ENCODE peak calls at places on chromosomes 7 and 10, in four cellular contexts. Z is DMS153, I is GM13976, G is PC-3. K is an unnamed sample.

GRCh38 chr7:98802781-98803110 is 67.1 kb downstream of the TMEM130 start:
- DNase-seq in Z (no peak), I (peak; percentile 45), G (no peak), K (peak; percentile 79)

GRCh38 chr7:50182734-50183133 is 89.7 kb upstream of the ZPBP start:
- DNase-seq in Z (no peak), I (no peak), G (no peak), K (no peak)

GRCh38 chr10:117078168-117078837 is 59.8 kb downstream of the VAX1 start:
- DNase-seq in Z (no peak), I (no peak), G (peak; percentile 81), K (no peak)

GRCh38 chr10:24901686-24902399 is 50.6 kb downstream of the PRTFDC1 start:
- DNase-seq in Z (no peak), I (no peak), G (peak; percentile 93), K (peak; percentile 43)

GRCh38 chr7:102096706-102097427 is 189.8 kb upstream of the SH2B2 start:
- DNase-seq in Z (no peak), I (no peak), G (peak; percentile 51), K (no peak)

GRCh38 chr10:7610651-7611389 is 55.9 kb downstream of the ITIH5 start:
- DNase-seq in Z (no peak), I (no peak), G (no peak), K (no peak)

GRCh38 chr7:7795736-7796135 is 77.3 kb upstream of the RPA3 start:
- DNase-seq in Z (no peak), I (no peak), G (peak; percentile 94), K (no peak)

GRCh38 chr7:112572669-112573301 is 92.0 kb downstream of the LSMEM1 start:
- DNase-seq in Z (peak; percentile 66), I (no peak), G (peak; percentile 83), K (no peak)

GRCh38 chr7:116985575-116985974 is 32.3 kb downstream of the ST7 start:
- DNase-seq in Z (no peak), I (no peak), G (no peak), K (no peak)

GRCh38 chr7:105788816-105789349 is 87.5 kb downstream of the ATXN7L1 start:
- DNase-seq in Z (no peak), I (no peak), G (no peak), K (no peak)

GRCh38 chr7:132575987-132576722 is at the start of gene PLXNA4:
- DNase-seq in Z (no peak), I (peak; percentile 26), G (peak; percentile 28), K (no peak)

GRCh38 chr7:77439572-77439971 is 23.4 kb upstream of the GSAP start:
- DNase-seq in Z (peak; percentile 15), I (no peak), G (peak; percentile 65), K (no peak)

GRCh38 chr10:99331207-99331803 is 2.1 kb downstream of the CNNM1 start:
- DNase-seq in Z (no peak), I (no peak), G (peak; percentile 54), K (no peak)

GRCh38 chr7:117020605-117021002 is 67.3 kb downstream of the ST7 start:
- DNase-seq in Z (no peak), I (no peak), G (no peak), K (no peak)

GRCh38 chr10:101301111-101301731 is 52.7 kb upstream of the BTRC start:
- DNase-seq in Z (peak; percentile 57), I (peak; percentile 51), G (peak; percentile 66), K (no peak)

GRCh38 chr10:49761789-49762565 is at the start of gene OGDHL:
- DNase-seq in Z (peak; percentile 52), I (peak; percentile 92), G (peak; percentile 81), K (no peak)

GRCh38 chr10:102453502-102453901 is 2.2 kb upstream of the C10orf95 start:
- DNase-seq in Z (no peak), I (no peak), G (no peak), K (no peak)

GRCh38 chr10:3783313-3783689 is 1.7 kb downstream of the KLF6 start:
- DNase-seq in Z (no peak), I (peak; percentile 76), G (peak; percentile 42), K (peak; percentile 60)

GRCh38 chr10:114142018-114142417 is 32.0 kb downstream of the CCDC186 start:
- DNase-seq in Z (peak; percentile 1), I (no peak), G (no peak), K (no peak)

GRCh38 chr10:86968994-86969355 is 693 bp downstream of the ADIRF start:
- DNase-seq in Z (no peak), I (no peak), G (no peak), K (no peak)

GRCh38 chr10:15189133-15189881 is 20.8 kb upstream of the NMT2 start:
- DNase-seq in Z (no peak), I (peak; percentile 36), G (no peak), K (no peak)

GRCh38 chr7:80721880-80722595 is 83.6 kb downstream of the CD36 start:
- DNase-seq in Z (no peak), I (no peak), G (peak; percentile 72), K (no peak)

GRCh38 chr7:75546272-75547015 is 54.3 kb downstream of the SPDYE5 start:
- DNase-seq in Z (no peak), I (no peak), G (no peak), K (no peak)

GRCh38 chr10:17023386-17024298 is 106.0 kb downstream of the CUBN start:
- DNase-seq in Z (no peak), I (peak; percentile 55), G (peak; percentile 88), K (peak; percentile 69)

GRCh38 chr10:102802920-102803534 is 34.2 kb downstream of the CYP17A1 start:
- DNase-seq in Z (no peak), I (peak; percentile 58), G (peak; percentile 7), K (peak; percentile 38)

GRCh38 chr7:106485919-106486318 is 175.0 kb downstream of the CCDC71L start:
- DNase-seq in Z (no peak), I (no peak), G (no peak), K (no peak)

GRCh38 chr10:74500806-74501205 is 325.6 kb upstream of the KAT6B start:
- DNase-seq in Z (no peak), I (no peak), G (peak; percentile 46), K (no peak)

GRCh38 chr7:41333506-41333905 is 369.4 kb downstream of the INHBA start:
- DNase-seq in Z (no peak), I (no peak), G (no peak), K (no peak)

GRCh38 chr7:94972296-94972695 is 64.9 kb downstream of the PPP1R9A start:
- DNase-seq in Z (no peak), I (no peak), G (peak; percentile 87), K (no peak)

GRCh38 chr7:38870147-38870546 is 38.8 kb downstream of the VPS41 start:
- DNase-seq in Z (no peak), I (no peak), G (no peak), K (no peak)

GRCh38 chr7:152145853-152146466 is 120.5 kb downstream of the GALNT11 start:
- DNase-seq in Z (peak; percentile 12), I (no peak), G (peak; percentile 56), K (no peak)

GRCh38 chr7:101816499-101817030 is 861 bp upstream of the CUX1 start:
- DNase-seq in Z (no peak), I (peak; percentile 77), G (peak; percentile 43), K (no peak)

GRCh38 chr10:43390791-43391190 is 18.2 kb downstream of the HNRNPF start:
- DNase-seq in Z (no peak), I (no peak), G (peak; percentile 61), K (no peak)

GRCh38 chr10:124722812-124723783 is 21.1 kb downstream of the FAM53B start:
- DNase-seq in Z (no peak), I (peak; percentile 91), G (no peak), K (peak; percentile 88)

GRCh38 chr10:58209669-58210068 is 58.0 kb downstream of the IPMK start:
- DNase-seq in Z (no peak), I (no peak), G (no peak), K (no peak)